ENCODE peak calls at places on chromosomes 13 and 19, in ten cellular contexts. S is A172; G is stimulated activated CD8-positive, alpha-beta memory T cell treated with anti-CD3 and anti-CD28 coated beads, Interleukin-4, amount 100 ng/mL, for 24 hours; M is MCF 10A; V is NCI-H524 treated with DMSO at 0.1 percent for 48 hours; B is C1 segment of cervical spinal cord; Q is NCI-H1436 treated with DMSO at 0.1 percent for 48 hours; L is T-helper 17 cell; T is NCI-H2081; Y is activated naive CD8-positive, alpha-beta T cell treated with anti-CD3 and anti-CD28 coated beads for 36 hours. Z is an unnamed sample.

GRCh38 chr19:12567951-12568350 is 16.7 kb upstream of the ZNF564 start:
- DNase-seq in T (no peak), Q (no peak), V (no peak), S (no peak), L (no peak), M (no peak), G (no peak), Y (no peak), B (no peak), Z (no peak)

GRCh38 chr19:13215572-13216380 is 65.6 kb downstream of the IER2 start:
- DNase-seq in T (no peak), Y (peak; percentile 38), S (peak; percentile 61), B (no peak), G (no peak), L (no peak), M (peak; percentile 40), V (no peak), Q (no peak), Z (no peak)

GRCh38 chr19:23762884-23763711 is 4.4 kb upstream of the ZNF681 start:
- DNase-seq in S (no peak), V (no peak), G (peak; percentile 78), Y (peak; percentile 84), Q (no peak), L (peak; percentile 74), T (peak; percentile 72), B (peak; percentile 76), M (peak; percentile 10), Z (peak; percentile 69)

GRCh38 chr13:29875646-29876045 is 25.2 kb upstream of the UBL3 start:
- DNase-seq in Y (no peak), T (no peak), Q (no peak), V (no peak), M (no peak), B (no peak), L (no peak), S (no peak), G (no peak), Z (no peak)

GRCh38 chr13:51524846-51525566 is 59.3 kb upstream of the WDFY2 start:
- DNase-seq in V (no peak), Y (no peak), M (no peak), G (no peak), T (no peak), Q (no peak), B (no peak), S (no peak), L (no peak), Z (no peak)

GRCh38 chr13:46575321-46575721 is 22.4 kb downstream of the LRCH1 start:
- DNase-seq in V (no peak), M (no peak), Q (no peak), T (no peak), G (no peak), L (no peak), B (no peak), Y (no peak), S (no peak), Z (no peak)

GRCh38 chr19:46697142-46697960 is 19.6 kb downstream of the PRKD2 start:
- DNase-seq in V (no peak), T (peak; percentile 79), L (no peak), S (no peak), M (no peak), B (peak; percentile 25), Q (no peak), G (no peak), Y (peak; percentile 37), Z (no peak)

GRCh38 chr19:55647732-55648656 is at the start of gene CCDC106:
- DNase-seq in T (peak; percentile 83), V (peak; percentile 28), B (peak; percentile 89), Q (no peak), L (no peak), Y (peak; percentile 55), G (no peak), S (no peak), M (no peak), Z (no peak)

GRCh38 chr19:48497728-48498575 is 13.7 kb downstream of the LMTK3 start:
- DNase-seq in G (no peak), M (no peak), Y (no peak), Q (no peak), V (no peak), B (no peak), L (no peak), S (no peak), T (no peak), Z (no peak)

GRCh38 chr13:46721054-46721453 is 75.9 kb downstream of the ESD start:
- DNase-seq in Y (peak; percentile 5), Q (no peak), T (peak; percentile 4), M (peak; percentile 65), G (peak; percentile 9), B (peak; percentile 21), L (no peak), V (no peak), S (peak; percentile 22), Z (peak; percentile 2)

GRCh38 chr19:4100647-4101495 is 23.1 kb downstream of the MAP2K2 start:
- DNase-seq in M (no peak), G (no peak), B (no peak), L (no peak), T (no peak), V (no peak), Q (no peak), Y (no peak), S (no peak), Z (no peak)

GRCh38 chr19:8145969-8146368 is 3.4 kb downstream of the FBN3 start:
- DNase-seq in B (no peak), V (no peak), Y (no peak), G (no peak), T (no peak), S (no peak), L (no peak), M (no peak), Q (no peak), Z (no peak)

GRCh38 chr13:113623491-113624234 is 34.3 kb downstream of the ATP4B start:
- DNase-seq in B (no peak), T (no peak), Y (no peak), G (no peak), M (no peak), S (no peak), V (no peak), L (no peak), Q (no peak), Z (no peak)

GRCh38 chr13:99895999-99896695 is 75.4 kb downstream of the ZIC5 start:
- DNase-seq in Y (no peak), S (no peak), M (no peak), T (no peak), L (no peak), V (no peak), Q (no peak), G (no peak), B (no peak), Z (no peak)

GRCh38 chr13:102235689-102236088 is 166.2 kb downstream of the FGF14 start:
- DNase-seq in Q (no peak), V (no peak), S (no peak), G (no peak), L (no peak), T (no peak), Y (no peak), M (no peak), B (no peak), Z (no peak)

GRCh38 chr13:113926301-113926761 is 47.5 kb downstream of the C13orf46 start:
- DNase-seq in Y (no peak), Q (no peak), M (peak; percentile 80), B (no peak), L (no peak), V (no peak), S (no peak), T (no peak), G (no peak), Z (no peak)

GRCh38 chr13:24080134-24080533 is 80.4 kb upstream of the SPATA13 start:
- DNase-seq in B (no peak), Y (no peak), G (no peak), S (no peak), Q (no peak), M (no peak), V (no peak), T (no peak), L (no peak), Z (no peak)

GRCh38 chr19:55684946-55685681 is 10.1 kb downstream of the EPN1 start:
- DNase-seq in T (no peak), B (no peak), S (no peak), G (no peak), Y (no peak), L (no peak), M (no peak), V (no peak), Q (no peak), Z (no peak)

GRCh38 chr13:112859817-112860190 is 109.2 kb upstream of the MCF2L start:
- DNase-seq in S (peak; percentile 81), B (no peak), Q (no peak), M (peak; percentile 18), G (no peak), V (no peak), L (no peak), T (no peak), Y (no peak), Z (no peak)

GRCh38 chr13:27200413-27201066 is 28.9 kb upstream of the USP12 start:
- DNase-seq in V (no peak), Q (no peak), T (no peak), Y (no peak), L (no peak), S (peak; percentile 4), B (no peak), M (no peak), G (no peak), Z (no peak)

Z was measured in DMS 273 treated with DMSO at 0.1 percent for 48 hours.